ENCODE peak calls at places on chromosomes 11 and 22, in four cellular contexts. X is PC-9, H is PC-3, M is GM23248. B is an unnamed sample. For H3K9me2, the result is how much of the 10 kb centered on the place peaks cover.

GRCh38 chr11:47720651-47721050 is 5.5 kb upstream of the AGBL2 start:
- DNase-seq in X (no peak), H (no peak), M (no peak), B (no peak)

GRCh38 chr11:15705886-15706285 is 591.2 kb downstream of the INSC start:
- DNase-seq in X (no peak), H (no peak), M (no peak), B (no peak)

GRCh38 chr11:121964591-121964990 is 151.4 kb downstream of the BLID start:
- DNase-seq in X (no peak), H (peak), M (peak), B (peak)

GRCh38 chr11:117649656-117650055 is 147.4 kb downstream of the DSCAML1 start:
- DNase-seq in X (no peak), H (no peak), M (no peak), B (no peak)

GRCh38 chr22:46522743-46523300 is 14.6 kb downstream of the CELSR1 start:
- DNase-seq in X (no peak), H (no peak), M (no peak), B (peak)

GRCh38 chr22:48758905-48759875 is 1068.5 kb downstream of the BRD1 start:
- DNase-seq in X (no peak), H (no peak), M (no peak), B (peak)

GRCh38 chr11:122682464-122682863 is 26.9 kb downstream of the UBASH3B start:
- DNase-seq in X (no peak), H (no peak), M (no peak), B (no peak)

GRCh38 chr11:35585411-35585810 is 32.8 kb upstream of the FJX1 start:
- DNase-seq in X (no peak), H (no peak), M (no peak), B (no peak)

GRCh38 chr22:50676661-50677492 is 4.3 kb downstream of the SHANK3 start:
- DNase-seq in X (peak), H (no peak), M (no peak), B (no peak)

GRCh38 chr22:32737811-32738210 is 63.7 kb upstream of the TIMP3 start:
- DNase-seq in X (no peak), H (no peak), M (no peak), B (no peak)

GRCh38 chr11:68214173-68215086 is 1.3 kb upstream of the KMT5B start:
- DNase-seq in X (no peak), H (no peak), M (peak), B (no peak)

GRCh38 chr22:35961480-35961902 is 67.1 kb downstream of the RBFOX2 start:
- DNase-seq in X (no peak), H (no peak), M (peak), B (peak)

GRCh38 chr11:57335023-57335342 is 709 bp downstream of the SSRP1 start:
- DNase-seq in X (no peak), H (no peak), M (no peak), B (no peak)

GRCh38 chr22:37233751-37234631 is 10.1 kb downstream of the RAC2 start:
- DNase-seq in X (no peak), H (no peak), M (no peak), B (no peak)

GRCh38 chr22:33756508-33756949 is 163.7 kb downstream of the LARGE1 start:
- DNase-seq in X (no peak), H (no peak), M (no peak), B (peak)

GRCh38 chr11:71489311-71490043 is 36.5 kb downstream of the NADSYN1 start:
- DNase-seq in X (peak), H (peak), M (no peak), B (no peak)

GRCh38 chr11:17221968-17222367 is 14.2 kb upstream of the PIK3C2A start:
- DNase-seq in X (peak), H (peak), M (peak), B (no peak)

GRCh38 chr11:15884792-15885540 is 471.4 kb downstream of the SOX6 start:
- DNase-seq in X (no peak), H (no peak), M (no peak), B (peak)

GRCh38 chr22:49976439-49977175 is 16.0 kb downstream of the PIM3 start:
- DNase-seq in X (no peak), H (no peak), M (no peak), B (no peak)

GRCh38 chr11:92269021-92269420 is 44.4 kb downstream of the FAT3 start:
- DNase-seq in X (peak), H (peak), M (peak), B (peak)

GRCh38 chr22:39808087-39808486 is 85.5 kb downstream of the ENTHD1 start:
- DNase-seq in X (no peak), H (peak), M (peak), B (no peak)

GRCh38 chr11:1877211-1878133 is 14.2 kb downstream of the PRR33 start:
- DNase-seq in X (no peak), H (peak), M (peak), B (peak)

GRCh38 chr22:39129081-39129480 is 23.4 kb downstream of the CBX7 start:
- DNase-seq in X (no peak), H (no peak), M (no peak), B (peak)

GRCh38 chr22:50115693-50116092 is 25.9 kb downstream of the MOV10L1 start:
- DNase-seq in X (no peak), H (peak), M (no peak), B (peak)

GRCh38 chr11:88320149-88320559 is 17.4 kb downstream of the CTSC start:
- DNase-seq in X (no peak), H (peak), M (peak), B (peak)

GRCh38 chr22:48507171-48507570 is 1320.5 kb downstream of the BRD1 start:
- DNase-seq in X (peak), H (no peak), M (no peak), B (no peak)

GRCh38 chr22:41356430-41357028 is 25.2 kb upstream of the TEF start:
- DNase-seq in X (no peak), H (no peak), M (no peak), B (no peak)

GRCh38 chr11:73175551-73176144 is 33.5 kb upstream of the FCHSD2 start:
- DNase-seq in X (no peak), H (no peak), M (no peak), B (no peak)

GRCh38 chr11:123977731-123978347 is at the start of gene OR10S1:
- DNase-seq in X (no peak), H (no peak), M (peak), B (no peak)

GRCh38 chr11:75583710-75584658 is 21.9 kb downstream of the SERPINH1 start:
- DNase-seq in X (no peak), H (no peak), M (peak), B (peak)

GRCh38 chr11:76735218-76735480 is 48.0 kb upstream of the TSKU start:
- DNase-seq in X (no peak), H (no peak), M (no peak), B (peak)
- H3K4me2 ChIP-seq in X (no peak), H (no peak), M (no peak), B (peak)

GRCh38 chr11:132894598-132894997 is 637.7 kb downstream of the OPCML start:
- DNase-seq in X (no peak), H (no peak), M (no peak), B (peak)

GRCh38 chr11:132901638-132902610 is 630.4 kb downstream of the OPCML start:
- DNase-seq in X (no peak), H (no peak), M (peak), B (no peak)

GRCh38 chr11:132895340-132895739 is 637.0 kb downstream of the OPCML start:
- DNase-seq in X (no peak), H (no peak), M (peak), B (peak)

DNA sequence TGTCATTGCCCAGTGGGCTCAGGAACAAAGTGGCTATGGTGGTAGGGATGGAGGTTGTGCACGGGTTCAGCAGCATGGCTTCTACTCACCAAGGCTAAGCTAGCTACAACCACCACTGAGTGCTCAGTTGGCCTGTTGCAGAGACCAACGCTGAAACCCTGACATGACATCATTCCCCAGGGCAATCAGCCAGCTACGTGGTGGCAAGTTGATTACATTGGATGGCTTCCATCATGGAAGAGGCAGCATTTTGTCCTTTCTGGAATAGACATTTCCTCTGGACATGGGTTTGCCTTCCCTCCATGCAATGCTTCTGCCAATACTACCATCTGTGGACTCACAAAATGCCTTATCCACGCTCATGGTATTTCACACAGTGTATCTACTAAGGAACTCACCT is 634.3 kb downstream of the OPCML start:
- DNase-seq in X (no peak), H (no peak), M (no peak), B (no peak)
- H3K9me2 ChIP-seq in X (under half), H (under half), M (under half), B (under half)

DNA sequence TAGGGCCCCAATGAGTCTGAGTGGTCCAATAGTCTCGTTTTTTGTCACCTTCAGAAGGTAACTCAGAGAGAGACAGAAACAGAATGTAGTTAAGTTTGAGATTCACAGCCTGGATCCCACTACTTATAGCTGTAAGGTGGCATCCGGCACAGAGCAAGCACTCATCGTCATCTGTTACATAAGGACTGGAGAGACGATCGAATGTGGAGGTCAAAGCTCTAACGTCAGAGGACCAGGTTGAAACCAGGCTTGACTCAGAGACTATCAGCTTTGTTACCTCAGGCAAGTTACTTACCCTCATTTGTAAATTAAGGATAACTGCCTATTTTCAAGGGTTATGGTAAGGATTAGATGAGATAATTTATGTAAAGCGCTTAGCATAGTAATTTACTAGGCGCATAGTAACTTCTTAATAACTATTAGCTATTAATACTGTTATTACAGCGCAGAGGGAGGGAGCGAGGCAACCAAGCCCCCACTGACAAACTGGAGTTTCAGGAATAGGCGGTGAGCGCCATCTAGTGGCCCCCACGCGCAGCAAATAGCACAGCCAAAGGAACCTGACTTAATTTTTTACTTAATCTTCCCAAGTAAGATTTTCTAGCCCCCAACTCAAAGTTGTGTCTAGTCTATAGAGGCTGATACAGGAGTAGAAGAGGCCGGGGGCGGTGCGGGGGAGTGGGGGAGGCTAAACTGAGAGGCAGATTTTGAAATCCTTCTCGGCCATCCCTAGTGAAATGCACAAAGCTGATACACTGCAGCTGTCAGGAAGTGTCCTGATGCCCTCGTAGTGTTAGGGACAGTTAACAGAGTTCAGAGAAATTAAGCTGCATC is 29.0 kb upstream of the API5 start:
- DNase-seq in X (no peak), H (peak), M (peak), B (peak)
- TF ChIP-seq EZH2 in X (no peak), H (no peak), M (no peak), B (no peak)

GRCh38 chr11:10823152-10823579 is 14.4 kb upstream of the EIF4G2 start:
- DNase-seq in X (no peak), H (no peak), M (no peak), B (no peak)
- H3K4me2 ChIP-seq in X (no peak), H (no peak), M (peak), B (no peak)

GRCh38 chr11:127018683-127019279 is 18.2 kb upstream of the KIRREL3 start:
- DNase-seq in X (no peak), H (no peak), M (no peak), B (no peak)

GRCh38 chr11:127013550-127013949 is 13.0 kb upstream of the KIRREL3 start:
- DNase-seq in X (no peak), H (no peak), M (no peak), B (no peak)

GRCh38 chr11:127017482-127017881 is 16.9 kb upstream of the KIRREL3 start:
- DNase-seq in X (no peak), H (peak), M (peak), B (peak)
- H3K9me2 ChIP-seq in X (under half), H (under half), M (under half), B (under half)

DNA sequence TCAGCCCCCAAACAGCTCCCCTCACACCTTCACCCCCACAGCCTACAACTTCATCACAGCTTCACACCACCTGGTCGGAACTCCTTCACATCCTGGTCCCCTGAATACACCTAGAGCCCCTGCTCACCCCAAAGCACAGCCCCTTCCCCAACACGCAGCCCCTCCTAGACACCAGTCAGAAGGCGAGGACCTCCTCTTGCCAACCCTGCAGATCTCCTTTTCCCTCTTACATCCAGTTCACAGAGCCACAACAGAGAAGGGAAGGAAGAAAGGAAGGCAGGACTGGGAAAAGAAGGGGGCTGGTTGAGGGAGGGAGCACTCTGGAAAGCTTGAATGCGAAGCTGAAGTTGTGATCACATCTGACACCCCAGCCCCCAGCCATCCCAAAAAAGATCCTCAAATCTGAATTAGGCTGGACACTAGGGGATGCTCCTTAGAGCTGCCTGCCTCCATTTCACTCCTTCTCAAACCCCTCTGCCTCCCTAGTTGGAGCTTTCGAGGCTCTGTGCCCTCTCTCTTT is 629 bp downstream of the CCKBR start:
- DNase-seq in X (no peak), H (no peak), M (no peak), B (no peak)
- TF ChIP-seq EZH2 in X (no peak), H (no peak), M (peak), B (no peak)

DNA sequence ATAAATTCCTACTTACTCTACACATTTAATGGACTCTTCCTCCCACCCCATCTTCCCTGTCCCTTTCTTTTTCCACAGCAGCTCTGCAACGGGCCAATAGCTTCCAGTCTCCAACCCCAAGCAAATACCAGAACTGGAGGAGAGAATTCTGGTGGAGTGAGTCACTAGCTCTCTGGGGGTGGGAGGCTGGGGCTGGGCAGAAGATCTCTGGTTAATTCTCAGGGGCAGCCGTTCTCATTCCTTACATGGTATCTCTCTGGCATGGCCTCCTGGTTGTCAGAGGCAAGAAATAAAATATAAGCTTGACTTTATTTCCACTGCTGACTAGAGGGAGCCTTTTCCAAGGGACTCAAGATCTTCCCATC is 90.4 kb upstream of the PARVA start:
- DNase-seq in X (peak), H (peak), M (peak), B (peak)
- H3K4me2 ChIP-seq in X (peak), H (peak), M (peak), B (no peak)

DNA sequence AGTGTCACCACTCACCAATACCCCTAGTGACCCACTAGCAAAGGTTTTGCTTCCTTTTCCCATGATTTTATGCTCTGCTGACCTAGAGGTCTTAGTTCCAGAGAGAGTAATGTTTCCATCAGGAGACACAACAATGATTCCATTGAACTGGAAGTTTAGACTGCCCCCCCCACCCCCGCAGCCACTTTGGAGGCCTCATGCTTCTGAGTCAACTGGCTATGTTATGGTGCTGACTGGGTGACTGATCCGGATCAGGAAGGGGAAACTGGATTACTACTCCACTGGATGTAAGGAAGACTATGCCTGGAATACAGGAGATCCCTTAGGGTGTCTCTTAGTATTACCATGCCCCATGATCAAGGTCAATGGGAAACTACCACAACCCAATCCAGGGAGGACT is 633.6 kb downstream of the OPCML start:
- DNase-seq in X (no peak), H (no peak), M (no peak), B (no peak)
- H3K9me2 ChIP-seq in X (under half), H (under half), M (under half), B (under half)

GRCh38 chr11:46332093-46332567 is 15.1 kb upstream of the DGKZ start:
- DNase-seq in X (no peak), H (no peak), M (no peak), B (no peak)
- TF ChIP-seq EZH2 in X (no peak), H (no peak), M (peak), B (no peak)

DNA sequence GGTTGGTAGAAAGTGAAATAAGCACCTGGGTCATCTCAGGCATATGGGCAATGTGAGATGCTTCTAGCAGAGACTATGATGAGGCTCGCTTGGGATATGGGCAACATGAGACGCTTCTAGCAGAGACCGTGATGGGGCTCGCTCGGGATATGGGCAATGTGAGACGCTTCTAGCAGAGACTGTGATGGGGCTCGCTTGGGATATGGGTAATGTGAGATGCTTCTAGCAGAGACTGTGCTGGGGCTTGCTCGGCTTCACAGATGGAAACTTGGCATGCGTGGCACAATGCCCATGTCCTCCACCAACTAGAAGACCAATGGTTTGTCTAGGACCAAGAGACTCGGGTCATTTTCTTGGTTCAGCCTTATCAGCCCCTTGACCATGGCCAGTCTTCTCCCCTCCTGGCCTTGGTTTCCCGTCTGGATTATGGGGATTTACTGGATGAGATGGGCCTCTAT is 7.1 kb downstream of the MYEOV start:
- DNase-seq in X (peak), H (peak), M (peak), B (no peak)
- H3K4me2 ChIP-seq in X (peak), H (peak), M (no peak), B (no peak)